ENCODE peak calls at places on chromosomes 5 and 9, in four cellular contexts. N is fibroblast of lung, T is T-helper 2 cell, X is choroid plexus epithelial cell. V is an unnamed sample.
A peak's percentile ranks its signal among the peaks of the same experiment; 100 is the strongest.

GRCh38 chr5:4019841-4020240 is 424.2 kb downstream of the IRX1 start:
- DNase-seq in N (no peak), T (no peak), X (no peak), V (no peak)

GRCh38 chr5:40652441-40653220 is 27.1 kb upstream of the PTGER4 start:
- DNase-seq in N (no peak), T (no peak), X (no peak), V (no peak)

GRCh38 chr9:13279284-13280162 is at the start of gene MPDZ:
- DNase-seq in N (peak; percentile 67), T (no peak), X (peak; percentile 80), V (no peak)

GRCh38 chr9:136793063-136793946 is 2.2 kb downstream of the TMEM141 start:
- DNase-seq in N (no peak), T (no peak), X (no peak), V (no peak)

GRCh38 chr9:37528652-37529072 is 42.9 kb downstream of the POLR1E start:
- DNase-seq in N (peak; percentile 27), T (peak; percentile 20), X (peak; percentile 69), V (no peak)

GRCh38 chr5:97600486-97600885 is 417.4 kb upstream of the RIOK2 start:
- DNase-seq in N (no peak), T (no peak), X (no peak), V (no peak)

GRCh38 chr9:100623969-100624368 is 46.1 kb downstream of the CAVIN4 start:
- DNase-seq in N (no peak), T (no peak), X (no peak), V (no peak)

GRCh38 chr5:139903805-139904565 is 108.4 kb downstream of the PSD2 start:
- DNase-seq in N (no peak), T (no peak), X (no peak), V (no peak)

GRCh38 chr5:138932171-138932810 is 57.2 kb upstream of the LRRTM2 start:
- DNase-seq in N (no peak), T (no peak), X (no peak), V (no peak)

GRCh38 chr9:110180713-110181434 is 27.1 kb downstream of the C9orf152 start:
- DNase-seq in N (peak; percentile 77), T (no peak), X (peak; percentile 77), V (no peak)

GRCh38 chr5:64939772-64940510 is 171.2 kb downstream of the CWC27 start:
- DNase-seq in N (peak; percentile 79), T (no peak), X (peak; percentile 74), V (no peak)

GRCh38 chr5:17143335-17143734 is 74.1 kb upstream of the BASP1 start:
- DNase-seq in N (peak; percentile 30), T (no peak), X (no peak), V (no peak)

GRCh38 chr5:114360816-114361723 is 800 bp upstream of the KCNN2 start:
- DNase-seq in N (peak; percentile 45), T (no peak), X (no peak), V (no peak)

GRCh38 chr9:78707481-78707977 is 410.6 kb downstream of the PSAT1 start:
- DNase-seq in N (peak; percentile 30), T (no peak), X (peak; percentile 61), V (no peak)

GRCh38 chr9:133768859-133769510 is 30.8 kb upstream of the SARDH start:
- DNase-seq in N (no peak), T (no peak), X (peak; percentile 13), V (no peak)

GRCh38 chr5:76542236-76542635 is 81.0 kb downstream of the F2RL2 start:
- DNase-seq in N (no peak), T (no peak), X (no peak), V (no peak)

GRCh38 chr5:2742921-2743679 is 8.4 kb downstream of the IRX2 start:
- DNase-seq in N (no peak), T (no peak), X (no peak), V (no peak)

GRCh38 chr9:136085815-136086212 is 9.3 kb downstream of the NACC2 start:
- DNase-seq in N (no peak), T (no peak), X (no peak), V (peak; percentile 4)

GRCh38 chr5:93654676-93655075 is 71.7 kb downstream of the NR2F1 start:
- DNase-seq in N (no peak), T (no peak), X (peak; percentile 51), V (no peak)

GRCh38 chr5:67303356-67303755 is 106.8 kb upstream of the CD180 start:
- DNase-seq in N (no peak), T (no peak), X (no peak), V (no peak)

GRCh38 chr9:82894961-82895902 is 167.7 kb downstream of the RASEF start:
- DNase-seq in N (no peak), T (no peak), X (no peak), V (no peak)

GRCh38 chr5:21646469-21646868 is 1206.7 kb downstream of the CDH12 start:
- DNase-seq in N (peak; percentile 61), T (no peak), X (peak; percentile 20), V (no peak)

GRCh38 chr5:98770911-98771322 is 2.5 kb upstream of the RGMB start:
- DNase-seq in N (no peak), T (peak; percentile 17), X (peak; percentile 53), V (no peak)

GRCh38 chr9:127172066-127172707 is 49.8 kb upstream of the ANGPTL2 start:
- DNase-seq in N (peak; percentile 48), T (no peak), X (no peak), V (no peak)

GRCh38 chr9:81686614-81687520 is 2.5 kb downstream of the TLE1 start:
- DNase-seq in N (peak; percentile 90), T (peak; percentile 25), X (peak; percentile 86), V (peak; percentile 18)

GRCh38 chr5:138520971-138521370 is 22.1 kb downstream of the ETF1 start:
- DNase-seq in N (no peak), T (no peak), X (no peak), V (no peak)

GRCh38 chr9:81490605-81491331 is 198.6 kb downstream of the TLE1 start:
- DNase-seq in N (peak; percentile 86), T (no peak), X (peak; percentile 70), V (no peak)

GRCh38 chr5:14871084-14871572 is 450 bp downstream of the ANKH start:
- DNase-seq in N (no peak), T (no peak), X (no peak), V (peak; percentile 8)

GRCh38 chr9:94120854-94121376 is 36.7 kb downstream of the PTPDC1 start:
- DNase-seq in N (no peak), T (no peak), X (no peak), V (no peak)

GRCh38 chr5:60551829-60552228 is 148.1 kb downstream of the DEPDC1B start:
- DNase-seq in N (no peak), T (no peak), X (no peak), V (no peak)

V was measured in CD8-positive, alpha-beta T cell.